ENCODE peak calls at places on chromosomes 1 and 21, in eight cellular contexts. M is adipocyte, V is GM12865, P is IMR-90, L is fibroblast of lung, U is tibial artery, Y is mammary epithelial cell, B is endodermal cell. H is an unnamed sample.

GRCh38 chr1:98030483-98030882 is 109.6 kb upstream of the DPYD start:
- DNase-seq in M (no peak), V (no peak), P (peak; percentile 87), L (peak; percentile 57), U (no peak), Y (peak; percentile 55), B (no peak), H (no peak)

GRCh38 chr1:116485071-116485735 is 85.6 kb downstream of the CD58 start:
- DNase-seq in M (peak; percentile 95), V (peak; percentile 89), P (peak; percentile 78), L (peak; percentile 84), U (peak; percentile 83), Y (peak; percentile 65), B (peak; percentile 97), H (peak; percentile 92)

GRCh38 chr1:110587906-110588305 is 18.3 kb downstream of the KCNA2 start:
- DNase-seq in M (no peak), V (no peak), P (no peak), L (no peak), U (no peak), Y (no peak), B (no peak), H (no peak)

GRCh38 chr1:155253208-155253607 is 2.1 kb downstream of the ENTREP3 start:
- DNase-seq in M (no peak), V (no peak), P (no peak), L (no peak), U (no peak), Y (no peak), B (no peak), H (no peak)

GRCh38 chr1:178531897-178532296 is 19.0 kb downstream of the TEX35 start:
- DNase-seq in M (no peak), V (no peak), P (no peak), L (no peak), U (no peak), Y (no peak), B (no peak), H (no peak)

GRCh38 chr1:164446020-164446419 is 113.0 kb upstream of the PBX1 start:
- DNase-seq in M (no peak), V (no peak), P (no peak), L (no peak), U (no peak), Y (no peak), B (no peak), H (no peak)

GRCh38 chr1:110617116-110617515 is 11.0 kb upstream of the KCNA2 start:
- DNase-seq in M (no peak), V (no peak), P (no peak), L (no peak), U (no peak), Y (no peak), B (peak; percentile 27), H (no peak)

GRCh38 chr1:1680912-1681273 is 11.7 kb downstream of the SLC35E2B start:
- DNase-seq in M (no peak), V (no peak), P (no peak), L (no peak), U (no peak), Y (no peak), B (no peak), H (peak; percentile 44)

GRCh38 chr1:242585616-242586354 is 61.3 kb upstream of the PLD5 start:
- DNase-seq in M (no peak), V (no peak), P (no peak), L (no peak), U (no peak), Y (no peak), B (peak; percentile 62), H (no peak)

GRCh38 chr1:3454811-3455618 is 550 bp downstream of the ARHGEF16 start:
- DNase-seq in M (no peak), V (no peak), P (no peak), L (no peak), U (no peak), Y (no peak), B (peak; percentile 92), H (peak; percentile 70)

GRCh38 chr1:8137406-8138244 is 111.5 kb upstream of the ERRFI1 start:
- DNase-seq in M (peak; percentile 96), V (no peak), P (peak; percentile 97), L (peak; percentile 97), U (peak; percentile 74), Y (peak; percentile 86), B (no peak), H (no peak)

GRCh38 chr1:168259567-168259966 is 21.1 kb upstream of the TBX19 start:
- DNase-seq in M (no peak), V (no peak), P (no peak), L (no peak), U (no peak), Y (no peak), B (no peak), H (no peak)

GRCh38 chr1:203360772-203361171 is 9.8 kb upstream of the FMOD start:
- DNase-seq in M (no peak), V (no peak), P (no peak), L (no peak), U (no peak), Y (no peak), B (no peak), H (no peak)

GRCh38 chr21:45830221-45830640 is 151.3 kb upstream of the COL6A1 start:
- DNase-seq in M (no peak), V (no peak), P (no peak), L (peak; percentile 36), U (no peak), Y (no peak), B (no peak), H (no peak)

GRCh38 chr21:33123396-33124120 is 53.6 kb downstream of the OLIG1 start:
- DNase-seq in M (no peak), V (no peak), P (no peak), L (no peak), U (no peak), Y (no peak), B (no peak), H (no peak)

GRCh38 chr1:5692649-5693048 is 299.6 kb downstream of the NPHP4 start:
- DNase-seq in M (no peak), V (no peak), P (no peak), L (no peak), U (no peak), Y (no peak), B (no peak), H (peak; percentile 26)

GRCh38 chr1:207289756-207290155 is 31.7 kb upstream of the CD55 start:
- DNase-seq in M (no peak), V (no peak), P (no peak), L (no peak), U (no peak), Y (no peak), B (no peak), H (no peak)

GRCh38 chr1:77927414-77927813 is 39.0 kb downstream of the NEXN start:
- DNase-seq in M (no peak), V (peak; percentile 38), P (no peak), L (no peak), U (no peak), Y (no peak), B (no peak), H (no peak)
- H3K4me3 ChIP-seq in M (no peak overlapping the region), V (peak overlapping the region; percentile 58), P (no peak overlapping the region), L (no peak overlapping the region), U (no peak overlapping the region), Y (no peak overlapping the region), B (no peak overlapping the region), H (no peak overlapping the region)

GRCh38 chr1:9244501-9245229 is 10.1 kb downstream of the H6PD start:
- DNase-seq in M (no peak), V (no peak), P (no peak), L (no peak), U (no peak), Y (no peak), B (no peak), H (peak; percentile 61)

GRCh38 chr1:9246841-9247785 is 12.5 kb downstream of the H6PD start:
- DNase-seq in M (no peak), V (no peak), P (no peak), L (no peak), U (no peak), Y (no peak), B (no peak), H (no peak)

GRCh38 chr1:9245230-9245619 is 10.7 kb downstream of the H6PD start:
- DNase-seq in M (no peak), V (no peak), P (no peak), L (no peak), U (no peak), Y (no peak), B (no peak), H (no peak)

GRCh38 chr1:9245661-9246060 is 11.1 kb downstream of the H6PD start:
- DNase-seq in M (no peak), V (no peak), P (no peak), L (no peak), U (no peak), Y (no peak), B (no peak), H (no peak)

DNA sequence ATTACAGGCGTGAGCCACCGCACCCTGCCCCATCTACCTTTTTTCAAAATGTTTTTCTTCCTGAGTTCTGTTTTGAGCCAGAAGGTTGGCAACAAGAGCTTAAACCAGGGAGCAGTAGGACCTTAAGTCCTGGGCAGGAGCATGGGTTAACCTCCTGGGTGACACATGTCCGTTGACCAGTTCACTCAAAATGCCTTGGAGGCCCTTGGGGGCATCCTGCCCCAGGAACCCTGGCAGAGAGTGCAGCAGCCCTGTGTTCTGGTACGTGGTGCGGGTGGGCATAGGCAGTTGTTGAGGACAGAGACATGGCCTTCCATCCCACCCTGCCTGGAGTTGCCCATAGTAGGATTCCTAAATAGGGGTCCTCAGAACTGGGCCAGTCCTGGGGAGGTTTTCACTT is 11.6 kb downstream of the H6PD start:
- DNase-seq in M (no peak), V (no peak), P (no peak), L (no peak), U (no peak), Y (no peak), B (no peak), H (no peak)
- H3K4me3 ChIP-seq in M (no peak overlapping the region), V (no peak overlapping the region), P (no peak overlapping the region), L (no peak overlapping the region), U (no peak overlapping the region), Y (no peak overlapping the region), B (no peak overlapping the region), H (no peak overlapping the region)

GRCh38 chr1:32112800-32113375 is 5.0 kb downstream of the KPNA6 start:
- DNase-seq in M (no peak), V (no peak), P (no peak), L (no peak), U (no peak), Y (no peak), B (no peak), H (no peak)

GRCh38 chr1:32115496-32115895 is 7.6 kb downstream of the KPNA6 start:
- DNase-seq in M (no peak), V (no peak), P (peak; percentile 18), L (no peak), U (no peak), Y (no peak), B (no peak), H (no peak)

GRCh38 chr1:32111040-32111628 is 3.3 kb downstream of the KPNA6 start:
- DNase-seq in M (no peak), V (peak; percentile 46), P (no peak), L (no peak), U (no peak), Y (no peak), B (no peak), H (no peak)

GRCh38 chr1:32114420-32114819 is 6.6 kb downstream of the KPNA6 start:
- DNase-seq in M (no peak), V (no peak), P (no peak), L (no peak), U (no peak), Y (no peak), B (no peak), H (no peak)

GRCh38 chr1:32111789-32112188 is 3.9 kb downstream of the KPNA6 start:
- DNase-seq in M (no peak), V (no peak), P (peak; percentile 38), L (peak; percentile 50), U (no peak), Y (no peak), B (no peak), H (no peak)
- H3K4me3 ChIP-seq in M (no peak overlapping the region), V (no peak overlapping the region), P (no peak overlapping the region), L (no peak overlapping the region), U (no peak overlapping the region), Y (no peak overlapping the region), B (no peak overlapping the region), H (no peak overlapping the region)

GRCh38 chr1:222823673-222824072 is 8.8 kb downstream of the DISP1 start:
- DNase-seq in M (no peak), V (no peak), P (no peak), L (no peak), U (no peak), Y (no peak), B (no peak), H (no peak)
- H3K4me3 ChIP-seq in M (no peak overlapping the region), V (no peak overlapping the region), P (no peak overlapping the region), L (no peak overlapping the region), U (no peak overlapping the region), Y (no peak overlapping the region), B (no peak overlapping the region), H (no peak overlapping the region)

H was measured in transverse colon.